ENCODE peak calls at places on chromosomes 4 and X, in five cellular contexts. One of them, this sample, is unnamed.

GRCh38 chrX:24196509-24196908 is 47.0 kb downstream of the ZFX start:
- DNase-seq in HepG2: no peak
- DNase-seq in A549: no peak
- DNase-seq in K562: no peak
- DNase-seq in GM12878: no peak
- DNase-seq in this sample: no peak

GRCh38 chrX:10041383-10041782 is 74.2 kb downstream of the CLDN34 start:
- DNase-seq in HepG2: no peak
- DNase-seq in A549: peak
- DNase-seq in K562: no peak
- DNase-seq in GM12878: no peak
- DNase-seq in this sample: no peak

GRCh38 chr4:181548873-181549541 is 694.2 kb upstream of the TENM3 start:
- DNase-seq in HepG2: peak
- DNase-seq in A549: peak
- DNase-seq in K562: no peak
- DNase-seq in GM12878: no peak
- DNase-seq in this sample: peak

GRCh38 chr4:129323630-129324029 is 227.7 kb downstream of the C4orf33 start:
- DNase-seq in HepG2: no peak
- DNase-seq in A549: no peak
- DNase-seq in K562: no peak
- DNase-seq in GM12878: no peak
- DNase-seq in this sample: no peak

GRCh38 chrX:19707472-19707871 is 179.9 kb downstream of the SH3KBP1 start:
- DNase-seq in HepG2: no peak
- DNase-seq in A549: no peak
- DNase-seq in K562: no peak
- DNase-seq in GM12878: no peak
- DNase-seq in this sample: no peak

GRCh38 chr4:184385705-184386141 is 88.6 kb downstream of the IRF2 start:
- DNase-seq in HepG2: peak
- DNase-seq in A549: no peak
- DNase-seq in K562: no peak
- DNase-seq in GM12878: no peak
- DNase-seq in this sample: no peak

GRCh38 chrX:145405012-145405411 is 157.7 kb downstream of the SPANXN1 start:
- DNase-seq in HepG2: peak
- DNase-seq in A549: peak
- DNase-seq in K562: peak
- DNase-seq in GM12878: no peak
- DNase-seq in this sample: no peak

GRCh38 chr4:158778712-158779111 is 9.9 kb downstream of the FNIP2 start:
- DNase-seq in HepG2: no peak
- DNase-seq in A549: no peak
- DNase-seq in K562: no peak
- DNase-seq in GM12878: no peak
- DNase-seq in this sample: no peak

GRCh38 chr4:105805501-105806120 is 89.7 kb upstream of the NPNT start:
- DNase-seq in HepG2: no peak
- DNase-seq in A549: no peak
- DNase-seq in K562: no peak
- DNase-seq in GM12878: no peak
- DNase-seq in this sample: no peak

GRCh38 chr4:1597021-1597931 is 86.8 kb downstream of the FAM53A start:
- DNase-seq in HepG2: no peak
- DNase-seq in A549: no peak
- DNase-seq in K562: no peak
- DNase-seq in GM12878: no peak
- DNase-seq in this sample: no peak

GRCh38 chrX:38817004-38817703 is 15.9 kb downstream of the MID1IP1 start:
- DNase-seq in HepG2: no peak
- DNase-seq in A549: peak
- DNase-seq in K562: peak
- DNase-seq in GM12878: no peak
- DNase-seq in this sample: no peak
- TF ChIP-seq USF2 in HepG2: no peak
- TF ChIP-seq USF2 in A549: no peak
- TF ChIP-seq USF2 in K562: no peak
- TF ChIP-seq USF2 in GM12878: no peak
- TF ChIP-seq USF2 in this sample: no peak

DNA sequence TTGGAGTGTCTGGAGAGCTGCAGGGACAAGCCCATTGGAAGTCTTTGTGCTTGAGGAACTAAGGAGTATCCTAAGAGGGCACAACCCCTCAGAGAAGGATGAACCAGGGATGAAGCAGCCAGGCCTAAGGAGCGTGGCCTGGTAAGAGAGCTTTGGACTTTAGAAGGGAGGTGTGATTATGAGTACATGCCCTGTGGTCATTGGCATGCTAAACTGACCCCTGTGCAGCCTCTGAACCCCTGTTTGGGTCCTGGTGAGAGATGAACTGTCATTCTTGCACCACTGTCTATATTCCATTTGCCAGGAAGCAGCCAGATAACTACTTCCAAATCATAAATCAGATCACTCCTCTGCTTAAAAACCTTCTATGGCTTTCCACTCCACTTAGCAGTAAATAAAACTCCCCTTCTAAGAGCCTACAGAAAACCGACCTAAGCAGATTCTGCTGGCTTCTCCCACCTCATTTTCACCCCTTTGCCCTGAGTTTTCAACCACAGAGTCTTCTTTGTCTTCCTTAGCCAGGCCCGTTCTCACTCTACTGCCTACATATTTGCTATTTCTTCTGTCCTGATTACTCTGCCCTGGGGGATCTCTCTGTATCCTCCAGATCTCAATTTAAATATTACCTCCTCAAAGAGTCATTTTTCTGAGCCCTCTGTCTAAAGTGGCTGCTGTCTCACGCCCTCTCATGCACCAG is 56.6 kb downstream of the MID1IP1 start:
- DNase-seq in HepG2: no peak
- DNase-seq in A549: no peak
- DNase-seq in K562: no peak
- DNase-seq in GM12878: no peak
- DNase-seq in this sample: no peak
- TF ChIP-seq KDM1A in HepG2: no peak
- TF ChIP-seq KDM1A in A549: no peak
- TF ChIP-seq KDM1A in K562: no peak
- TF ChIP-seq KDM1A in GM12878: no peak
- TF ChIP-seq KDM1A in this sample: no peak

DNA sequence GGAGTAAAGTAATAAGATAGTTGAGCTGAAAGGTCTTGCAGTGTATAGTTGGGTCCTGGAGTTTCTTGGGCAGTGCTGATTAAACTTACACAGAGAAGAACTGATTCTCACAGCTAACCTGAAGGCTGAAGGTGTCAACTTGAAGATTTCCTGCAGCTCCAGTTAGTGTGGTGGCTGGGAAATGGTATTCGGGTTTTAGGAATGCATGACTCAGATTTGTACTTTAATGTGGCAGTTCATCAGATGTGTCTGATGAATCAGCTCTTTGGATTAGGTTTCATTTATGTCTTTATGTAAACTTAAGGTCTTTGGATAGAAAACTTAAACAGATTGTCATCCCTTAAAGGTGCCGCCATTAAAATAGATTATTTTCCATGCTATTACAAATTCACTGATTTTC is 200.0 kb downstream of the IL1RAPL1 start:
- DNase-seq in HepG2: no peak
- DNase-seq in A549: peak
- DNase-seq in K562: no peak
- DNase-seq in GM12878: no peak
- DNase-seq in this sample: no peak
- TF ChIP-seq USF2 in HepG2: no peak
- TF ChIP-seq USF2 in A549: no peak
- TF ChIP-seq USF2 in K562: no peak
- TF ChIP-seq USF2 in GM12878: no peak
- TF ChIP-seq USF2 in this sample: no peak

DNA sequence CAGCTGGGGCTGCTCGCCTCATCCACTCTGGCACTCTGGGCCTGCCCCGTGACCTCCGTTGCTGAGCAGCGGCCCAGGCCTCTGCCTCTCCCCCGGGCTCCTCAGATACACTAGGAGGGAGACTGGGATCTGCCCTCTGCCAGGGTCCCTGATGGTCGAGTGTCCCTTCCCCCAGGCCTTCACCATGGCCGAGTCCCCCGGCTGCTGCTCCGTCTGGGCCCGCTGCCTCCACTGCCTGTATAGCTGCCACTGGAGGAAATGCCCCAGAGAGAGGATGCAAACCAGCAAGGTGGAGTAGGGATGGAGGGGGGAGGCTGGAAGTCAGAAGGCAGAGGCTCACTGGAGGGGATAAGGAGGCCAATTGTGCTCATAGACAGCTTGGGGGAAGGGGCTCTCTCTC is 1.7 kb downstream of the GDPD2 start:
- DNase-seq in HepG2: no peak
- DNase-seq in A549: no peak
- DNase-seq in K562: no peak
- DNase-seq in GM12878: no peak
- DNase-seq in this sample: no peak
- TF ChIP-seq KDM1A in HepG2: no peak
- TF ChIP-seq KDM1A in A549: no peak
- TF ChIP-seq KDM1A in K562: no peak
- TF ChIP-seq KDM1A in GM12878: no peak
- TF ChIP-seq KDM1A in this sample: no peak

DNA sequence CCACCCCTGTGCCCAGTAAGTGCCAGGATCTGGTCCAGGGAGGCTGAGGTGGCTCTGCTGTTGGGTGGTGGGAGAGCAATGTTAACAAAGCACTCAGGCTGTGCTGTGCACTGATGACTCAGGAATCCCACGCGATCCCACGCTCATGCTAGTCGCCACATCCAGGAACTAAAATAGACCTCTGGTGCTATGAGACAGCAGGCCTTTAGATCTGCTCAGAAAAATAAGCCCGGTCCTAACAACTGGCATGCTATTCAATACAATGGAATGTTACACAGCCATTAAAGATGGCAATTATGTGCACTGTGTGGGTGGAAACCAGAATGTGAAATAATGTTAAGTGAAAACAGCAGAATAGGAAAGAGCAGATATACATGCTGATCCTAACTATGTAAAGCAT is 26.0 kb downstream of the ARL13A start:
- DNase-seq in HepG2: peak
- DNase-seq in A549: no peak
- DNase-seq in K562: peak
- DNase-seq in GM12878: no peak
- DNase-seq in this sample: no peak
- TF ChIP-seq USF2 in HepG2: no peak
- TF ChIP-seq USF2 in A549: no peak
- TF ChIP-seq USF2 in K562: no peak
- TF ChIP-seq USF2 in GM12878: no peak
- TF ChIP-seq USF2 in this sample: no peak

This sample was measured in H1.